ENCODE peak calls at places on chromosomes 7 and 10, in seven cellular contexts. One of them, this sample, is unnamed.

GRCh38 chr7:124390301-124390700 is 357.4 kb upstream of the TMEM229A start:
- DNase-seq in nephron progenitor cell: no peak
- DNase-seq in A673: no peak
- DNase-seq in left lung: no peak
- DNase-seq in H1: no peak
- DNase-seq in astrocyte of the cerebellum: no peak
- DNase-seq in H9: no peak
- DNase-seq in this sample: no peak

GRCh38 chr10:56551037-56551436 is 190.0 kb upstream of the ZWINT start:
- DNase-seq in nephron progenitor cell: no peak
- DNase-seq in A673: no peak
- DNase-seq in left lung: no peak
- DNase-seq in H1: no peak
- DNase-seq in astrocyte of the cerebellum: no peak
- DNase-seq in H9: no peak
- DNase-seq in this sample: no peak

GRCh38 chr10:29585488-29585976 is 49.2 kb downstream of the SVIL start:
- DNase-seq in nephron progenitor cell: peak; percentile 23
- DNase-seq in A673: peak; percentile 12
- DNase-seq in left lung: no peak
- DNase-seq in H1: peak; percentile 62
- DNase-seq in astrocyte of the cerebellum: peak; percentile 20
- DNase-seq in H9: peak; percentile 78
- DNase-seq in this sample: no peak

GRCh38 chr7:129401228-129401967 is 32.8 kb upstream of the STRIP2 start:
- DNase-seq in nephron progenitor cell: no peak
- DNase-seq in A673: peak; percentile 65
- DNase-seq in left lung: no peak
- DNase-seq in H1: no peak
- DNase-seq in astrocyte of the cerebellum: no peak
- DNase-seq in H9: no peak
- DNase-seq in this sample: no peak

GRCh38 chr7:103702982-103703381 is 257.0 kb upstream of the SLC26A5 start:
- DNase-seq in nephron progenitor cell: no peak
- DNase-seq in A673: no peak
- DNase-seq in left lung: no peak
- DNase-seq in H1: no peak
- DNase-seq in astrocyte of the cerebellum: no peak
- DNase-seq in H9: no peak
- DNase-seq in this sample: no peak

GRCh38 chr10:61179734-61180133 is 235.7 kb upstream of the RHOBTB1 start:
- DNase-seq in nephron progenitor cell: no peak
- DNase-seq in A673: no peak
- DNase-seq in left lung: no peak
- DNase-seq in H1: no peak
- DNase-seq in astrocyte of the cerebellum: no peak
- DNase-seq in H9: no peak
- DNase-seq in this sample: no peak

GRCh38 chr7:69367785-69368184 is 230.5 kb upstream of the AUTS2 start:
- DNase-seq in nephron progenitor cell: no peak
- DNase-seq in A673: no peak
- DNase-seq in left lung: no peak
- DNase-seq in H1: no peak
- DNase-seq in astrocyte of the cerebellum: no peak
- DNase-seq in H9: no peak
- DNase-seq in this sample: no peak

GRCh38 chr10:95422196-95422595 is 131.4 kb upstream of the PDLIM1 start:
- DNase-seq in nephron progenitor cell: no peak
- DNase-seq in A673: no peak
- DNase-seq in left lung: no peak
- DNase-seq in H1: no peak
- DNase-seq in astrocyte of the cerebellum: no peak
- DNase-seq in H9: no peak
- DNase-seq in this sample: no peak

GRCh38 chr7:105672820-105673219 is 91.5 kb upstream of the EFCAB10 start:
- DNase-seq in nephron progenitor cell: no peak
- DNase-seq in A673: no peak
- DNase-seq in left lung: no peak
- DNase-seq in H1: no peak
- DNase-seq in astrocyte of the cerebellum: no peak
- DNase-seq in H9: no peak
- DNase-seq in this sample: no peak

GRCh38 chr10:102452672-102453340 is 1.5 kb upstream of the C10orf95 start:
- DNase-seq in nephron progenitor cell: no peak
- DNase-seq in A673: peak; percentile 53
- DNase-seq in left lung: no peak
- DNase-seq in H1: no peak
- DNase-seq in astrocyte of the cerebellum: no peak
- DNase-seq in H9: no peak
- DNase-seq in this sample: no peak

GRCh38 chr10:96416643-96417042 is 57.8 kb upstream of the OPALIN start:
- DNase-seq in nephron progenitor cell: no peak
- DNase-seq in A673: peak; percentile 28
- DNase-seq in left lung: no peak
- DNase-seq in H1: peak; percentile 27
- DNase-seq in astrocyte of the cerebellum: peak; percentile 47
- DNase-seq in H9: no peak
- DNase-seq in this sample: no peak

GRCh38 chr7:80563561-80564327 is 51.9 kb upstream of the GNAT3 start:
- DNase-seq in nephron progenitor cell: no peak
- DNase-seq in A673: no peak
- DNase-seq in left lung: no peak
- DNase-seq in H1: no peak
- DNase-seq in astrocyte of the cerebellum: no peak
- DNase-seq in H9: no peak
- DNase-seq in this sample: no peak

GRCh38 chr10:22821501-22821900 is 106.4 kb upstream of the ARMC3 start:
- DNase-seq in nephron progenitor cell: no peak
- DNase-seq in A673: peak; percentile 32
- DNase-seq in left lung: no peak
- DNase-seq in H1: no peak
- DNase-seq in astrocyte of the cerebellum: peak; percentile 49
- DNase-seq in H9: no peak
- DNase-seq in this sample: no peak

GRCh38 chr10:64071218-64071617 is 550.0 kb downstream of the REEP3 start:
- DNase-seq in nephron progenitor cell: no peak
- DNase-seq in A673: peak; percentile 8
- DNase-seq in left lung: no peak
- DNase-seq in H1: no peak
- DNase-seq in astrocyte of the cerebellum: peak; percentile 41
- DNase-seq in H9: no peak
- DNase-seq in this sample: no peak

GRCh38 chr7:157427811-157428553 is 91.2 kb downstream of the DNAJB6 start:
- DNase-seq in nephron progenitor cell: no peak
- DNase-seq in A673: no peak
- DNase-seq in left lung: peak; percentile 67
- DNase-seq in H1: peak; percentile 46
- DNase-seq in astrocyte of the cerebellum: no peak
- DNase-seq in H9: no peak
- DNase-seq in this sample: no peak

GRCh38 chr10:21475393-21475792 is 50.1 kb downstream of the SKIDA1 start:
- DNase-seq in nephron progenitor cell: no peak
- DNase-seq in A673: no peak
- DNase-seq in left lung: no peak
- DNase-seq in H1: no peak
- DNase-seq in astrocyte of the cerebellum: no peak
- DNase-seq in H9: no peak
- DNase-seq in this sample: no peak

GRCh38 chr7:25594122-25594521 is 365.8 kb upstream of the NPVF start:
- DNase-seq in nephron progenitor cell: no peak
- DNase-seq in A673: no peak
- DNase-seq in left lung: no peak
- DNase-seq in H1: no peak
- DNase-seq in astrocyte of the cerebellum: no peak
- DNase-seq in H9: no peak
- DNase-seq in this sample: no peak

GRCh38 chr7:149476791-149477190 is 15.9 kb upstream of the ZNF777 start:
- DNase-seq in nephron progenitor cell: no peak
- DNase-seq in A673: no peak
- DNase-seq in left lung: no peak
- DNase-seq in H1: peak; percentile 28
- DNase-seq in astrocyte of the cerebellum: no peak
- DNase-seq in H9: no peak
- DNase-seq in this sample: no peak

GRCh38 chr10:131310054-131310903 is 1.2 kb downstream of the TCERG1L start:
- DNase-seq in nephron progenitor cell: no peak
- DNase-seq in A673: peak; percentile 59
- DNase-seq in left lung: no peak
- DNase-seq in H1: no peak
- DNase-seq in astrocyte of the cerebellum: no peak
- DNase-seq in H9: peak; percentile 27
- DNase-seq in this sample: no peak

GRCh38 chr10:17228081-17229015 is at the start of gene VIM:
- DNase-seq in nephron progenitor cell: peak; percentile 78
- DNase-seq in A673: peak; percentile 97
- DNase-seq in left lung: peak; percentile 97
- DNase-seq in H1: peak; percentile 82
- DNase-seq in astrocyte of the cerebellum: peak; percentile 92
- DNase-seq in H9: peak; percentile 87
- DNase-seq in this sample: peak; percentile 82

DNA sequence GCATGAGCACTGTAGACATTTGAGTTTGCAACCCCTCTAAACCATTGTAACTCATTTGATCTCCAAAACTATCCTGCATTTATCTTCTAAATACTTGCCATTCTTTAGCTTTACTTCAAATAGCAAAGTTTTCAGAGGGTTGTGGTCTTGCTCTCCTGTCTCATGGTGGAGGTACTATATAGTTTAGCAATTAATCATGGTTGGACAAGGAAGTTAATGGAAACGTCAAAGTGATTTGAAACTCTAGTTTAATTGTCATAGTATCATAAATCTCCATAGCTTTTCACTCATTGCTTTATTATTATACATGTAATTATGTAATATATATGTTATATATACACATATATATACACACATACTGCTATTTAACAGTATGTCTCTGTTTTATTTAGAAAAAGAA is 116.2 kb downstream of the SEMA3A start:
- DNase-seq in nephron progenitor cell: no peak
- DNase-seq in A673: no peak
- DNase-seq in left lung: no peak
- DNase-seq in H1: no peak
- DNase-seq in astrocyte of the cerebellum: no peak
- DNase-seq in H9: no peak
- DNase-seq in this sample: no peak
- TF ChIP-seq CTCF in nephron progenitor cell: no peak
- TF ChIP-seq CTCF in A673: no peak
- TF ChIP-seq CTCF in left lung: no peak
- TF ChIP-seq CTCF in H1: no peak
- TF ChIP-seq CTCF in astrocyte of the cerebellum: no peak
- TF ChIP-seq CTCF in H9: no peak
- TF ChIP-seq CTCF in this sample: no peak

DNA sequence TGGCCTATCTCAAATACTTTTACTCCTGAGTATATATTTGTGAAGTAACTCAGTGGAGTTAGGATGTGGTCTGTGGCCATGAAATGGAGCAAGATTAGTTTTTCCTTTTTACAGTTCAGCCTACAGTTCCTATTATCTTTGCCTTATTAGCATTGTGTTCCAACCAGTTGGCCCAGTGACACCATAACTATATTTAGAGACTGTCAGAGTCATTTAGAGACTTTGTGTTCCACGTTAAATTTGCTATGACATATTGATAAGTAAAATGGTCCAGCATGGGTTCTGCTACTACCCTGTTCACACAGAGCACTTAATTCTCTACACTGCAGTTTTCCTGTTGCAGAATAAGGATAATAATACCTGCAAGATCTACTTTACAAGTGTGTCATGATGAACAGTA is 68.3 kb upstream of the RAB11FIP2 start:
- DNase-seq in nephron progenitor cell: no peak
- DNase-seq in A673: no peak
- DNase-seq in left lung: no peak
- DNase-seq in H1: no peak
- DNase-seq in astrocyte of the cerebellum: no peak
- DNase-seq in H9: no peak
- DNase-seq in this sample: no peak
- TF ChIP-seq CTCF in nephron progenitor cell: no peak
- TF ChIP-seq CTCF in A673: no peak
- TF ChIP-seq CTCF in left lung: no peak
- TF ChIP-seq CTCF in H1: no peak
- TF ChIP-seq CTCF in astrocyte of the cerebellum: no peak
- TF ChIP-seq CTCF in H9: no peak
- TF ChIP-seq CTCF in this sample: no peak

DNA sequence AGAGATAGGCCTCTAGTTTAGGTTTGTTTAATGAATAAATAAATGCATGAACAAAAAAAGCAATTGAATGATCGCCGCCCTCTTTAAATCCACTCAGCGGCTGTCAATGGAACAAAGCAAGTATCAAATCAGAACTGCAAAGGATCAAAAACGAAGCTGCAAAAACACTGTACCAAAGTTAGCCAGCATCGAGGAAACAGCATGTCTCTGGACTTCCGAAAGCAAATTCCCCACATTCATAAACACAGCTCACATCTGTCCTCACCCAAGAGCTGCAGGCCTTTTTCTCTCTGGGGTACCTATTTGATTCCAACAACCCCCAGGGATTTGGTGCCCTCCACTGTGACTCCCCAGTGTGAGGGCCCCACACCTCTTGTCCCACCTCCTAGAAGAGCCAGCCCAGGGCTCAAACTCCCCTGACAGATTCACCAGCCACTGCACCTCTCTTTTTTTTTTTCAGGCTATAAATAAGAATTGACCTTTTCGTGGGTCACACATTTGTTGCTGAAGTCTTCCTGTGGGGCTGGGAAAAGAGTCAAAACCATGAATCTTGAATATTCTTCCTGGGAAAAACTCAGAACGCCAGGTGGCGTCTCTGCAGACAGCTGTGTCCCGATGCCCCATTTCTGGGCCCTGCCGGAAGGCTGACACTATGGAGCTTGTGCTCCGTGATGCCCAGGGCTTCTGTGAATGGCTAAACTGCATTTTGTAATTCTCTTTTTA is 51.8 kb downstream of the HSPA12A start:
- DNase-seq in nephron progenitor cell: peak; percentile 41
- DNase-seq in A673: no peak
- DNase-seq in left lung: no peak
- DNase-seq in H1: peak; percentile 57
- DNase-seq in astrocyte of the cerebellum: no peak
- DNase-seq in H9: peak; percentile 55
- DNase-seq in this sample: no peak
- TF ChIP-seq CTCF in nephron progenitor cell: no peak
- TF ChIP-seq CTCF in A673: no peak
- TF ChIP-seq CTCF in left lung: no peak
- TF ChIP-seq CTCF in H1: peak; percentile 46
- TF ChIP-seq CTCF in astrocyte of the cerebellum: no peak
- TF ChIP-seq CTCF in H9: peak; percentile 69
- TF ChIP-seq CTCF in this sample: no peak

DNA sequence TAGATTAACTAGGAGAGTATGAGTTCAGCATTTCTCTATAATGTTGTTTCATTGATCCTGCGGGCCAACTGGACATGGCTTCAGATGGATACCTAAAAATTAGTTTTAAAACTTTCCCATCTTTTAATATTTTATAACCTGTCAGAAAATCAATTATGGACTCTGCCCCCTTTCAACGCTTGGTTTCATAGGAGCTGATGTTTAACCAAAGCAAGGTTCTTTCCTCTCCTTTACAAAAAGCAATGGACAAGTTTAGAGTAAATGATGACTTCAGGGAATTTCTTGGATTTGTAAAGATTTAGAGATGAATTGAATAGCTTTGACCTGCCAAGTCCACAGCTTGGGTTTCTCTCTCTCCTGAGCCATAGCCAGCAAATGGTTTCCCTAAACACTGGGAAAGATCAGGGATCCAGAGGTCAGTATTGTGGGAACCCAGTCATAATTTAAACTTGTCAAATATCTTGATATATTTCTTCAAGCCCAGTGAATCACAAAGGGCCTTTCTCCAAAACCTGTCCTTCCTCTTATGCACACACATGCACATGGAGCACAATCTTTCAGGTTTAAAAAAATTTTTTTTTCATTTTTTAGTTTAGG is 177.1 kb downstream of the EVX1 start:
- DNase-seq in nephron progenitor cell: no peak
- DNase-seq in A673: no peak
- DNase-seq in left lung: no peak
- DNase-seq in H1: no peak
- DNase-seq in astrocyte of the cerebellum: no peak
- DNase-seq in H9: no peak
- DNase-seq in this sample: no peak
- TF ChIP-seq CTCF in nephron progenitor cell: no peak
- TF ChIP-seq CTCF in A673: no peak
- TF ChIP-seq CTCF in left lung: no peak
- TF ChIP-seq CTCF in H1: no peak
- TF ChIP-seq CTCF in astrocyte of the cerebellum: no peak
- TF ChIP-seq CTCF in H9: no peak
- TF ChIP-seq CTCF in this sample: no peak

This sample was measured in natural killer cell.